ENCODE peak calls at places on chromosomes 6 and 20, in ten cellular contexts. B, A, F, N, Y, R, L, U, T and W are unnamed samples.

GRCh38 chr6:36924131-36924530 is 30.4 kb upstream of the PI16 start:
- DNase-seq in Y (no peak), B (peak; percentile 71), N (no peak), T (no peak), F (no peak), A (no peak), L (no peak), U (no peak), R (no peak), W (no peak)

GRCh38 chr6:166862287-166862977 is 93.9 kb downstream of the RNASET2 start:
- DNase-seq in L (peak; percentile 62), B (peak; percentile 7), Y (no peak), R (peak; percentile 23), N (no peak), U (peak; percentile 87), A (no peak), T (no peak), F (peak; percentile 71), W (no peak)

GRCh38 chr20:61927193-61927825 is 138.4 kb downstream of the TAF4 start:
- DNase-seq in F (no peak), N (no peak), B (no peak), L (no peak), U (no peak), A (no peak), T (no peak), Y (no peak), R (no peak), W (no peak)

GRCh38 chr20:23459431-23460112 is 6.9 kb upstream of the CST11 start:
- DNase-seq in B (no peak), Y (no peak), T (no peak), A (no peak), L (no peak), R (no peak), N (no peak), F (no peak), U (no peak), W (no peak)

GRCh38 chr6:30726506-30727413 is 6.6 kb downstream of the TUBB start:
- DNase-seq in A (no peak), N (no peak), T (no peak), R (no peak), Y (no peak), B (no peak), F (no peak), L (no peak), U (no peak), W (no peak)

GRCh38 chr6:47165918-47166317 is 123.8 kb upstream of the ADGRF1 start:
- DNase-seq in A (no peak), U (no peak), Y (peak; percentile 24), T (no peak), L (no peak), N (no peak), R (no peak), F (no peak), B (peak; percentile 55), W (no peak)

GRCh38 chr6:28353981-28354676 is 4.4 kb downstream of the ZKSCAN3 start:
- DNase-seq in R (no peak), L (no peak), T (no peak), A (peak; percentile 83), N (peak; percentile 56), U (peak; percentile 18), F (no peak), B (peak; percentile 23), Y (peak; percentile 38), W (peak; percentile 56)

GRCh38 chr20:4814696-4815252 is 93.1 kb downstream of the PRND start:
- DNase-seq in A (no peak), F (peak; percentile 75), L (no peak), Y (no peak), B (no peak), N (peak; percentile 89), U (no peak), R (no peak), T (no peak), W (no peak)

GRCh38 chr6:46419576-46420002 is 71.7 kb downstream of the RCAN2 start:
- DNase-seq in B (peak; percentile 90), R (peak; percentile 14), N (peak; percentile 81), T (peak; percentile 15), U (no peak), Y (peak; percentile 71), F (peak; percentile 34), L (peak; percentile 32), A (peak; percentile 79), W (peak; percentile 15)

GRCh38 chr6:31966997-31967925 is 4.7 kb downstream of the DXO start:
- DNase-seq in N (no peak), F (no peak), B (no peak), A (no peak), R (no peak), Y (no peak), T (no peak), L (no peak), U (no peak), W (no peak)

GRCh38 chr20:22562620-22563019 is 21.8 kb downstream of the FOXA2 start:
- DNase-seq in A (no peak), R (no peak), N (no peak), B (no peak), Y (no peak), L (no peak), F (no peak), U (no peak), T (no peak), W (no peak)

GRCh38 chr6:167750956-167751358 is 75.8 kb upstream of the AFDN start:
- DNase-seq in N (peak; percentile 69), U (peak; percentile 75), R (peak; percentile 56), F (no peak), L (no peak), Y (no peak), B (no peak), T (no peak), A (no peak), W (no peak)

GRCh38 chr6:77124604-77125003 is 338.7 kb downstream of the HTR1B start:
- DNase-seq in L (no peak), U (no peak), T (no peak), B (peak; percentile 67), F (no peak), Y (peak; percentile 15), A (peak; percentile 6), N (no peak), R (no peak), W (no peak)

DNA sequence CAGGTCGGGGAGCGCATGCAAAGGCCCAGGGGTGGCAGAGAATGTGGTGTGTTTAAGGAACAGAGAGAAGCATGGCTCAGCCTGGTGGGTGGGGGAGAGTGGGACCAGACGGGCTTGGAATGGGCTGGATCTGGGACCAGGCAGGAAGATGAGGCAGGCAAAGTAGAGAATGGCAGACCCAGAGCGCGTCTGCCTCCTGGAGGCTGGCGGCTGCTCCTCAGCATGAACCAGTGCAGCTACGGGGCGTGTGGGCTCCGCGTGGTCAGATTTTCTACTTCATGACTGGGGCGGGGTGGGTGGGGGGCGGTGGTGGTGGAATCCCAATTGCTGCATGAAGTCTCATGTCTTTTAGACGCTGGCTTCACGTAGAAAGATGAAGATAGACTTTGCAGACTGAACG is 135.6 kb downstream of the TFAP2C start:
- DNase-seq in R (no peak), A (no peak), B (no peak), U (peak; percentile 56), F (no peak), N (no peak), T (no peak), Y (no peak), L (no peak), W (no peak)
- TF ChIP-seq CTCF in R (no peak), A (no peak), B (no peak), U (no peak), F (no peak), N (no peak), T (no peak), Y (no peak), L (no peak), W (no peak)

DNA sequence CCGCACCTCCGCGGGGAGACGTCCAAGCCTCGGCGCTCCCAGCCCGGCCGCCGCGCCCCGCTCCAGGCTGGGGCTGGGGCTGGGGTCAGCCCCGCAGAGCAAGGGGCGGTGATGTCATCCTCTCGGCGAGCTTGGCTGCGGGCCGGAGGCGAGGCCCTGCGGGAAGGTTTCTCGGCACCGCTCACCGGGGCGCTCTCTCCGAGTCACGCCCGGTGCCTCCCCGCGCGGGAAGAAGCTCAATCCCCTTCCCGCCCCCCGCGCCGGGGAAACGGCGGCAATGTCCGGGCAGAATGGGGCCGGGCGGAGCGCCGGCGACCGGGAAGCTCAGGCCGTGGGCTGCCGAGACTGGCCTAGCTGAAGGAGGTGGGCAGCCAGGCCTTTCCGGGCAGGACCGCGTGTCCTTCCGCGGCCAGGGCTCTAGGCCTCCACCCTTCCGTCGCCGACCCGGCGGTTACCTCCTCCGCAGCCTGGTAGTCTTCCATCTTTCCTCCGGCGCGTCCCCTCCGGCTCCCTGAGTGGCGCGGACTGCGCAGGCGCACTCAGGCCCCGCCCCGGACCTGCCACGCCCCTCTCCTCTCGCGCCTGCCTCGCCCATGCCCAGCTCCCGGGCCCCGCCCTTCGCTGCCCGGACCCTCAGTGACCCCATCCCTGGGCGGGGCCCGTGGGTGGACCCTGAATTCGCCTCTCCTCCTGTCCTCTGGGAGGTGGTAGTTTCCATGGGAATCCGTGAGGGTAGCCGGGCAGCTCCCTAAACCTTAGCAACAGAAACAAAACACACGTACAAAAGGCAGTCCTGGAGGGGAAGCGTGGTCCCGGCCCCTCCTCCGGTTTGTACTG is at the start of gene DYNLT1:
- DNase-seq in F (peak; percentile 96), N (peak; percentile 96), L (peak; percentile 91), U (peak; percentile 99), T (no peak), B (peak; percentile 91), A (peak; percentile 93), R (peak; percentile 93), Y (peak; percentile 88), W (no peak)
- TF ChIP-seq CTCF in F (no peak), N (no peak), L (no peak), U (peak; percentile 17), T (no peak), B (no peak), A (no peak), R (no peak), Y (no peak), W (no peak)

GRCh38 chr6:14702678-14703077 is 543.2 kb upstream of the JARID2 start:
- DNase-seq in R (no peak), A (no peak), Y (no peak), U (no peak), F (no peak), B (no peak), L (no peak), N (no peak), T (no peak), W (no peak)
- TF ChIP-seq CTCF in R (no peak), A (no peak), Y (no peak), U (no peak), F (no peak), B (no peak), L (no peak), N (no peak), T (no peak), W (no peak)

DNA sequence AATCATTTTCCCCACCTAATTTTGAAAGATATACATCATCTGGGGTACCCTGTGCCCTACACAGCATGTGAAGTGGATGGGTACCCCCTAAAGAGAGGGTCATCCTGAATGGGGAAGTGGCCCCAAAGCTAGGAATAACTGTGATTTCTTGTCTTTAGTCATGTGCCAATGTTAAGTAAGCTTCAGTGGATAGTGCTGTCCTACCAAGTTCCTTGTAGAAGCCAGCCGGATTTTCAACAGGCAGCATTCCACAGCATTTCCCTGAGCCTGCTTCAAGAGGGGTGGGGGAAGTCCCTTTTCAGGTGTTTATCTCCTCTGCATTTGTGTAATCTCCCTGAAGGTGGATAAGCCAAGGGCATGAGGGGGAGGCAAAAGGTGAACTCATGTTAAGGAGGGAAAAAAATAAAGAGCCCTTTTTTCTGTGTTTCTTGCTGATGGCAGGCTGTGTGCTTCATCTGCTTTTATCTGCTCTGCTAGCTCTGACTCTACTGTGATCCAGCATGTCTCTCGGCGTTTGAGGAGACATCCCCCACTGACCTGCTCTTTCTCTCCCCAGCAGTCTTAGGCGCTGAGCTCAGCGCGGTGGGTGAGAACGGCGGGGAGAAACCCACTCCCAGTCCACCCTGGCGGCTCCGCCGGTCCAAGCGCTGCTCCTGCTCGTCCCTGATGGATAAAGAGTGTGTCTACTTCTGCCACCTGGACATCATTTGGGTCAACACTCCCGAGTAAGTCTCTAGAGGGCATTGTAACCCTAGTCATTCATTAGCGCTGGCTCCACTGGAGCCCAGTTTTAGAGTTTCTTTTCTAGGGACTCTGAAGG is 1.8 kb downstream of the EDN1 start:
- DNase-seq in L (no peak), U (peak; percentile 67), B (peak; percentile 66), A (peak; percentile 62), N (peak; percentile 59), F (peak; percentile 53), R (no peak), Y (no peak), T (no peak), W (peak; percentile 29)
- TF ChIP-seq CTCF in L (no peak), U (no peak), B (peak; percentile 61), A (peak; percentile 36), N (no peak), F (peak; percentile 58), R (peak; percentile 26), Y (peak; percentile 55), T (peak; percentile 28), W (peak; percentile 59)